ENCODE peak calls at places on chromosomes 5 and 9, in six cellular contexts. U is neural crest cell; M is cardiac fibroblast; D is NCI-H1105 treated with DMSO at 0.1 percent for 48 hours; W is T-helper 9 cell; Q is stimulated activated CD4-positive, alpha-beta T cell treated with anti-CD3 and anti-CD28 coated beads, Interleukin-4, amount 100 ng/mL, for 24 hours. X is an unnamed sample.

GRCh38 chr9:126509718-126510117 is 104.0 kb upstream of the LMX1B start:
- DNase-seq in M (no peak), U (no peak), D (no peak), W (no peak), Q (no peak), X (no peak)

GRCh38 chr5:56910123-56910951 is 941 bp downstream of the SETD9 start:
- DNase-seq in M (no peak), W (peak; percentile 11), D (no peak), U (no peak), Q (no peak), X (peak; percentile 80)

GRCh38 chr9:136438909-136439549 is 616 bp downstream of the INPP5E start:
- DNase-seq in Q (peak; percentile 64), W (peak; percentile 53), U (peak; percentile 31), D (no peak), M (peak; percentile 21), X (peak; percentile 28)

GRCh38 chr5:135880278-135880677 is 15.4 kb downstream of the IL9 start:
- DNase-seq in M (no peak), W (no peak), U (no peak), D (no peak), Q (no peak), X (no peak)

GRCh38 chr9:120971938-120972337 is 45.3 kb upstream of the TRAF1 start:
- DNase-seq in M (no peak), Q (no peak), W (no peak), D (no peak), U (no peak), X (no peak)

GRCh38 chr5:157761690-157762611 is 18.4 kb downstream of the LSM11 start:
- DNase-seq in Q (peak; percentile 32), D (peak; percentile 71), W (no peak), U (peak; percentile 10), M (peak; percentile 83), X (peak; percentile 67)

GRCh38 chr5:111063709-111064322 is 7.7 kb upstream of the TSLP start:
- DNase-seq in U (no peak), M (peak; percentile 19), Q (no peak), W (no peak), D (peak; percentile 18), X (peak; percentile 46)

GRCh38 chr5:151534345-151534744 is 56.8 kb downstream of the FAT2 start:
- DNase-seq in Q (no peak), D (no peak), U (no peak), M (no peak), W (no peak), X (no peak)

GRCh38 chr9:97555164-97555563 is 53.7 kb downstream of the TMOD1 start:
- DNase-seq in M (peak; percentile 85), D (no peak), W (no peak), Q (no peak), U (no peak), X (peak; percentile 10)

GRCh38 chr9:84357235-84357634 is 16.7 kb upstream of the SLC28A3 start:
- DNase-seq in W (no peak), D (no peak), Q (no peak), M (peak; percentile 49), U (no peak), X (no peak)

GRCh38 chr9:127968717-127969383 is 11.9 kb downstream of the EEIG1 start:
- DNase-seq in D (peak; percentile 29), M (peak; percentile 79), Q (no peak), U (no peak), W (no peak), X (peak; percentile 55)

GRCh38 chr5:14900661-14901461 is 29.3 kb upstream of the ANKH start:
- DNase-seq in W (no peak), Q (no peak), U (no peak), D (no peak), M (peak; percentile 82), X (peak; percentile 11)

GRCh38 chr9:33264473-33265177 is at the start of the genes BAG1 and CHMP5:
- DNase-seq in Q (peak; percentile 100), W (peak; percentile 100), D (peak; percentile 99), M (peak; percentile 100), U (peak; percentile 99), X (peak; percentile 99)

GRCh38 chr9:112472996-112473395 is 13.6 kb upstream of the KIAA1958 start:
- DNase-seq in W (no peak), Q (no peak), M (no peak), D (no peak), U (no peak), X (no peak)

GRCh38 chr9:114382951-114383865 is 4.6 kb downstream of the AKNA start:
- DNase-seq in Q (peak; percentile 78), D (no peak), M (peak; percentile 78), U (no peak), W (peak; percentile 68), X (no peak)

GRCh38 chr5:90590-91547 is 1.1 kb upstream of the PLEKHG4B start:
- DNase-seq in M (peak; percentile 11), U (no peak), W (no peak), Q (no peak), D (peak; percentile 68), X (peak; percentile 5)

GRCh38 chr9:108707120-108707519 is 148.7 kb downstream of the ACTL7B start:
- DNase-seq in Q (no peak), W (no peak), D (no peak), M (no peak), U (no peak), X (no peak)

GRCh38 chr9:79969383-79969782 is 397.6 kb downstream of the TLE4 start:
- DNase-seq in Q (no peak), D (peak; percentile 93), W (no peak), M (no peak), U (no peak), X (no peak)

GRCh38 chr9:93893899-93894690 is 61.1 kb downstream of the BARX1 start:
- DNase-seq in M (no peak), W (no peak), D (no peak), U (no peak), Q (no peak), X (no peak)

GRCh38 chr9:83355024-83355444 is 183.2 kb downstream of the FRMD3 start:
- DNase-seq in U (no peak), M (peak; percentile 76), W (no peak), D (no peak), Q (no peak), X (peak; percentile 14)

GRCh38 chr5:176529824-176530195 is 7.4 kb downstream of the RNF44 start:
- DNase-seq in Q (peak; percentile 32), D (no peak), W (peak; percentile 57), U (no peak), M (no peak), X (no peak)

GRCh38 chr5:137146402-137146889 is 352.7 kb downstream of the SPOCK1 start:
- DNase-seq in Q (no peak), U (peak; percentile 28), W (no peak), M (peak; percentile 95), D (peak; percentile 12), X (no peak)

GRCh38 chr5:9112520-9113291 is 433.2 kb downstream of the SEMA5A start:
- DNase-seq in U (no peak), D (no peak), M (no peak), Q (no peak), W (no peak), X (no peak)

GRCh38 chr5:7202846-7203245 is 193.1 kb upstream of the ADCY2 start:
- DNase-seq in Q (no peak), D (no peak), W (no peak), M (no peak), U (no peak), X (no peak)